ENCODE peak calls at places on chromosomes 4 and X, in five cellular contexts. X is HFFc6, I is nephron progenitor cell, L is T-helper 2 cell, P is NAMALWA. O is an unnamed sample.

GRCh38 chr4:182897601-182898478 is 19.3 kb downstream of the DCTD start:
- DNase-seq in L (no peak), P (no peak), I (no peak), X (no peak), O (no peak)

GRCh38 chrX:136450050-136450830 is 37.5 kb upstream of the BRS3 start:
- DNase-seq in X (no peak), L (no peak), P (no peak), I (no peak), O (no peak)

GRCh38 chrX:4588893-4589292 is 875.4 kb upstream of the PRKX start:
- DNase-seq in L (no peak), X (no peak), P (no peak), I (no peak), O (no peak)

GRCh38 chr4:62771656-62772557 is 1571.8 kb downstream of the ADGRL3 start:
- DNase-seq in P (no peak), I (no peak), L (no peak), X (no peak), O (no peak)

GRCh38 chrX:57044226-57044625 is 48.9 kb upstream of the SPIN3 start:
- DNase-seq in P (no peak), X (no peak), L (no peak), I (no peak), O (no peak)

GRCh38 chr4:40486534-40486933 is 143.1 kb downstream of the RBM47 start:
- DNase-seq in L (no peak), X (peak; percentile 21), P (no peak), I (no peak), O (no peak)

GRCh38 chr4:140641789-140642439 is 73.2 kb upstream of the UCP1 start:
- DNase-seq in P (no peak), X (no peak), L (peak; percentile 23), I (no peak), O (no peak)

GRCh38 chrX:150664290-150664689 is 28.9 kb upstream of the MTMR1 start:
- DNase-seq in I (no peak), L (no peak), P (no peak), X (no peak), O (no peak)

GRCh38 chrX:102517331-102517730 is 792 bp upstream of the TMSB15A start:
- DNase-seq in P (peak; percentile 1), X (peak; percentile 11), I (no peak), L (peak; percentile 3), O (no peak)

GRCh38 chr4:58507079-58507478 is 1396.9 kb upstream of the IGFBP7 start:
- DNase-seq in X (no peak), P (no peak), L (no peak), I (no peak), O (no peak)

GRCh38 chr4:54107951-54108740 is 8.2 kb downstream of the GSX2 start:
- DNase-seq in I (no peak), P (no peak), L (no peak), X (no peak), O (no peak)

GRCh38 chr4:123547167-123547817 is 150.7 kb downstream of the SPRY1 start:
- DNase-seq in L (no peak), X (no peak), P (no peak), I (peak; percentile 67), O (no peak)

GRCh38 chrX:15908891-15909290 is 54.3 kb upstream of the AP1S2 start:
- DNase-seq in X (no peak), P (no peak), I (no peak), L (no peak), O (no peak)

GRCh38 chrX:6238576-6238975 is 9.9 kb upstream of the NLGN4X start:
- DNase-seq in I (no peak), L (no peak), X (no peak), P (no peak), O (no peak)

GRCh38 chr4:47221721-47222120 is 190.4 kb downstream of the GABRB1 start:
- DNase-seq in P (no peak), X (peak; percentile 55), I (no peak), L (no peak), O (peak; percentile 27)

GRCh38 chrX:104310084-104310483 is 55.4 kb upstream of the ESX1 start:
- DNase-seq in L (no peak), I (no peak), P (peak; percentile 1), X (peak; percentile 18), O (peak; percentile 31)

O was measured in RCC 7860.